ENCODE peak calls at places on chromosomes 7 and 10, in seven cellular contexts. V, L, T, X, O, J and P are unnamed samples.

GRCh38 chr10:62426086-62426485 is 51.9 kb downstream of the ZNF365 start:
- DNase-seq in V (no peak), L (no peak), T (no peak), X (no peak), O (peak; percentile 60), J (no peak), P (no peak)

GRCh38 chr10:132667613-132668394 is 118.1 kb downstream of the NKX6-2 start:
- DNase-seq in V (no peak), L (no peak), T (no peak), X (no peak), O (peak; percentile 86), J (no peak), P (no peak)

GRCh38 chr7:43658718-43659548 is 70.4 kb downstream of the COA1 start:
- DNase-seq in V (no peak), L (no peak), T (no peak), X (no peak), O (peak; percentile 93), J (no peak), P (no peak)

GRCh38 chr10:53537508-53537907 is 764.9 kb upstream of the MBL2 start:
- DNase-seq in V (no peak), L (no peak), T (no peak), X (no peak), O (no peak), J (no peak), P (peak; percentile 5)

GRCh38 chr10:71512794-71513379 is 116.2 kb downstream of the CDH23 start:
- DNase-seq in V (no peak), L (no peak), T (no peak), X (no peak), O (no peak), J (peak; percentile 72), P (no peak)

GRCh38 chr7:50552921-50553320 is 12.3 kb downstream of the DDC start:
- DNase-seq in V (peak; percentile 57), L (no peak), T (no peak), X (no peak), O (peak; percentile 55), J (no peak), P (no peak)

GRCh38 chr7:29588900-29589696 is 25.5 kb downstream of the PRR15 start:
- DNase-seq in V (peak; percentile 85), L (no peak), T (peak; percentile 10), X (no peak), O (peak; percentile 22), J (no peak), P (peak; percentile 67)

GRCh38 chr7:93147358-93147757 is 827 bp downstream of the SAMD9L start:
- DNase-seq in V (no peak), L (no peak), T (peak; percentile 36), X (no peak), O (peak; percentile 59), J (no peak), P (peak; percentile 63)

GRCh38 chr10:110744767-110745166 is 100.6 kb downstream of the RBM20 start:
- DNase-seq in V (no peak), L (no peak), T (no peak), X (no peak), O (no peak), J (no peak), P (no peak)

GRCh38 chr7:130899638-130900401 is 165.8 kb upstream of the KLF14 start:
- DNase-seq in V (no peak), L (no peak), T (no peak), X (no peak), O (no peak), J (no peak), P (peak; percentile 98)

GRCh38 chr7:3009086-3009485 is 34.6 kb downstream of the CARD11 start:
- DNase-seq in V (no peak), L (no peak), T (no peak), X (no peak), O (no peak), J (no peak), P (no peak)

GRCh38 chr7:3007696-3008095 is 36.0 kb downstream of the CARD11 start:
- DNase-seq in V (no peak), L (no peak), T (no peak), X (no peak), O (no peak), J (no peak), P (no peak)

GRCh38 chr7:3011211-3011852 is 32.3 kb downstream of the CARD11 start:
- DNase-seq in V (no peak), L (no peak), T (no peak), X (no peak), O (no peak), J (no peak), P (no peak)

GRCh38 chr7:3010161-3010560 is 33.5 kb downstream of the CARD11 start:
- DNase-seq in V (no peak), L (no peak), T (no peak), X (no peak), O (no peak), J (no peak), P (peak; percentile 16)

GRCh38 chr7:3008386-3008785 is 35.3 kb downstream of the CARD11 start:
- DNase-seq in V (no peak), L (no peak), T (no peak), X (no peak), O (no peak), J (no peak), P (no peak)
- H3K27ac ChIP-seq in V (no peak overlapping the region), L (no peak overlapping the region), T (no peak overlapping the region), X (no peak overlapping the region), O (no peak overlapping the region), J (no peak overlapping the region), P (no peak overlapping the region)

DNA sequence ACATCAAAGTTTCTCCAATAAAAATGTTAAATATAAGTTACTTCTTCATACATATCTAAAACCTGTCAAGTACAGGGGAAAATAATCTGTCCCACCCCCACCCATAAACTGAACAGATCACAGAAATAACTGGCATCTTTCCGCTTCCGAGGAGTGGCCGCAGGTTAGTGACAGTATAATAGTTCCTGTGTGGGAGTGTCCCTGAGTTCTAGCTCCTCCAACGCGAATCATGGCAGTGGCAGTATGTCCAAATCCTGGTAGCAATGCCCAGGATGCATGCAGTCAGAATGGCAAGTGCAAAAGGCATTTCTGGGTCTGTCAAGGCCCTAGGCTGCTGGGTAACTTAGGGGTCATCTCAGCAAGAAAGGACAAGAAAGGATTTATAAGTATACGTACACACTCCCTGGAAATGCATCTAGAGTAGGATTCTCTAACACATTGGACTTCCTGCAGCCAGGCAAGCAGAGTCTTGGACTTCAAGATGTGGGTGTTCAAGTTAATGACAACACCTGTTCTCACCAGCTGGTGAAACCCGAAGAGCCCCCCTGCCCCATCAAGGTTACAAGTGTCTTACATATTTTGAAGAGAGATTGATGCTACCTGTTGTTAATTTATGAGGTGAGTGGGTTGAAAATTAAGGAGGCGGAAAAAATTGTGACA is 94.4 kb upstream of the COL1A2 start:
- DNase-seq in V (no peak), L (no peak), T (no peak), X (no peak), O (no peak), J (no peak), P (no peak)
- H3K4me3 ChIP-seq in V (no peak overlapping the region), L (no peak overlapping the region), T (no peak overlapping the region), X (no peak overlapping the region), O (no peak overlapping the region), J (no peak overlapping the region), P (no peak overlapping the region)

GRCh38 chr10:9550810-9551209 is 1466.9 kb upstream of the CELF2 start:
- DNase-seq in V (no peak), L (no peak), T (no peak), X (no peak), O (no peak), J (no peak), P (no peak)
- H3K27ac ChIP-seq in V (no peak overlapping the region), L (no peak overlapping the region), T (no peak overlapping the region), X (no peak overlapping the region), O (no peak overlapping the region), J (no peak overlapping the region), P (no peak overlapping the region)

GRCh38 chr7:1073211-1073977 is 14.5 kb upstream of the GPER1 start:
- DNase-seq in V (no peak), L (no peak), T (no peak), X (no peak), O (no peak), J (no peak), P (no peak)

GRCh38 chr7:1071731-1072254 is 16.1 kb upstream of the GPER1 start:
- DNase-seq in V (no peak), L (no peak), T (no peak), X (no peak), O (no peak), J (no peak), P (no peak)

GRCh38 chr7:1068013-1068412 is 19.9 kb upstream of the GPER1 start:
- DNase-seq in V (no peak), L (no peak), T (no peak), X (no peak), O (no peak), J (no peak), P (no peak)

GRCh38 chr7:1068656-1069055 is 19.3 kb upstream of the GPER1 start:
- DNase-seq in V (no peak), L (no peak), T (no peak), X (no peak), O (no peak), J (no peak), P (no peak)

GRCh38 chr7:1070544-1071342 is 17.2 kb upstream of the GPER1 start:
- DNase-seq in V (no peak), L (no peak), T (no peak), X (no peak), O (no peak), J (no peak), P (no peak)
- H3K4me3 ChIP-seq in V (no peak overlapping the region), L (no peak overlapping the region), T (no peak overlapping the region), X (no peak overlapping the region), O (no peak overlapping the region), J (no peak overlapping the region), P (no peak overlapping the region)